ENCODE peak calls at places on chromosomes 4 and X, in eight cellular contexts. One of them, this sample, is unnamed.

GRCh38 chrX:132488819-132489255 is at the start of gene MBNL3:
- DNase-seq in heart right ventricle: peak; percentile 21
- DNase-seq in kidney: peak; percentile 86
- DNase-seq in mammary epithelial cell: peak; percentile 55
- DNase-seq in tibial artery: peak; percentile 68
- DNase-seq in A549: peak; percentile 20
- DNase-seq in upper lobe of right lung: peak; percentile 78
- DNase-seq in IMR-90: peak; percentile 5
- DNase-seq in this sample: peak; percentile 68

GRCh38 chrX:25012433-25012735 is 3.4 kb downstream of the ARX start:
- DNase-seq in heart right ventricle: no peak
- DNase-seq in kidney: no peak
- DNase-seq in mammary epithelial cell: no peak
- DNase-seq in tibial artery: no peak
- DNase-seq in A549: no peak
- DNase-seq in upper lobe of right lung: no peak
- DNase-seq in IMR-90: no peak
- DNase-seq in this sample: no peak

GRCh38 chr4:139672215-139672614 is 6.6 kb downstream of the MGST2 start:
- DNase-seq in heart right ventricle: no peak
- DNase-seq in kidney: no peak
- DNase-seq in mammary epithelial cell: no peak
- DNase-seq in tibial artery: no peak
- DNase-seq in A549: no peak
- DNase-seq in upper lobe of right lung: no peak
- DNase-seq in IMR-90: peak; percentile 26
- DNase-seq in this sample: no peak

GRCh38 chr4:105061136-105061696 is 85.5 kb upstream of the TET2 start:
- DNase-seq in heart right ventricle: peak; percentile 10
- DNase-seq in kidney: no peak
- DNase-seq in mammary epithelial cell: peak; percentile 84
- DNase-seq in tibial artery: no peak
- DNase-seq in A549: no peak
- DNase-seq in upper lobe of right lung: no peak
- DNase-seq in IMR-90: peak; percentile 5
- DNase-seq in this sample: no peak

GRCh38 chr4:155403886-155404285 is 27.1 kb upstream of the MAP9 start:
- DNase-seq in heart right ventricle: no peak
- DNase-seq in kidney: no peak
- DNase-seq in mammary epithelial cell: peak; percentile 23
- DNase-seq in tibial artery: no peak
- DNase-seq in A549: peak; percentile 40
- DNase-seq in upper lobe of right lung: no peak
- DNase-seq in IMR-90: peak; percentile 72
- DNase-seq in this sample: no peak

GRCh38 chr4:82799006-82799881 is 648 bp upstream of the SCD5 start:
- DNase-seq in heart right ventricle: no peak
- DNase-seq in kidney: no peak
- DNase-seq in mammary epithelial cell: peak; percentile 33
- DNase-seq in tibial artery: no peak
- DNase-seq in A549: no peak
- DNase-seq in upper lobe of right lung: no peak
- DNase-seq in IMR-90: no peak
- DNase-seq in this sample: no peak

GRCh38 chr4:6929339-6929734 is 19.7 kb downstream of the TBC1D14 start:
- DNase-seq in heart right ventricle: no peak
- DNase-seq in kidney: no peak
- DNase-seq in mammary epithelial cell: no peak
- DNase-seq in tibial artery: no peak
- DNase-seq in A549: no peak
- DNase-seq in upper lobe of right lung: no peak
- DNase-seq in IMR-90: no peak
- DNase-seq in this sample: no peak

GRCh38 chrX:151870603-151871002 is 42.1 kb upstream of the MAGEA4 start:
- DNase-seq in heart right ventricle: no peak
- DNase-seq in kidney: no peak
- DNase-seq in mammary epithelial cell: peak; percentile 55
- DNase-seq in tibial artery: no peak
- DNase-seq in A549: peak; percentile 70
- DNase-seq in upper lobe of right lung: no peak
- DNase-seq in IMR-90: peak; percentile 56
- DNase-seq in this sample: no peak

GRCh38 chrX:119410027-119410819 is 11.1 kb downstream of the SLC25A43 start:
- DNase-seq in heart right ventricle: no peak
- DNase-seq in kidney: no peak
- DNase-seq in mammary epithelial cell: peak; percentile 71
- DNase-seq in tibial artery: peak; percentile 65
- DNase-seq in A549: peak; percentile 90
- DNase-seq in upper lobe of right lung: peak; percentile 79
- DNase-seq in IMR-90: peak; percentile 69
- DNase-seq in this sample: peak; percentile 17

GRCh38 chrX:136794080-136794479 is 13.3 kb upstream of the ARHGEF6 start:
- DNase-seq in heart right ventricle: no peak
- DNase-seq in kidney: no peak
- DNase-seq in mammary epithelial cell: no peak
- DNase-seq in tibial artery: no peak
- DNase-seq in A549: no peak
- DNase-seq in upper lobe of right lung: no peak
- DNase-seq in IMR-90: no peak
- DNase-seq in this sample: no peak

GRCh38 chrX:25012793-25013592 is 2.8 kb downstream of the ARX start:
- DNase-seq in heart right ventricle: no peak
- DNase-seq in kidney: no peak
- DNase-seq in mammary epithelial cell: no peak
- DNase-seq in tibial artery: no peak
- DNase-seq in A549: peak; percentile 35
- DNase-seq in upper lobe of right lung: no peak
- DNase-seq in IMR-90: no peak
- DNase-seq in this sample: no peak

GRCh38 chr4:19772581-19772980 is 479.1 kb upstream of the SLIT2 start:
- DNase-seq in heart right ventricle: no peak
- DNase-seq in kidney: no peak
- DNase-seq in mammary epithelial cell: no peak
- DNase-seq in tibial artery: no peak
- DNase-seq in A549: no peak
- DNase-seq in upper lobe of right lung: no peak
- DNase-seq in IMR-90: no peak
- DNase-seq in this sample: no peak

GRCh38 chr4:142372570-142373300 is 473.4 kb downstream of the INPP4B start:
- DNase-seq in heart right ventricle: no peak
- DNase-seq in kidney: no peak
- DNase-seq in mammary epithelial cell: no peak
- DNase-seq in tibial artery: no peak
- DNase-seq in A549: no peak
- DNase-seq in upper lobe of right lung: no peak
- DNase-seq in IMR-90: peak; percentile 19
- DNase-seq in this sample: no peak
- H3K27ac ChIP-seq in heart right ventricle: no peak overlapping the region
- H3K27ac ChIP-seq in kidney: no peak overlapping the region
- H3K27ac ChIP-seq in mammary epithelial cell: peak overlapping the region; percentile 11
- H3K27ac ChIP-seq in tibial artery: no peak overlapping the region
- H3K27ac ChIP-seq in A549: no peak overlapping the region
- H3K27ac ChIP-seq in upper lobe of right lung: no peak overlapping the region
- H3K27ac ChIP-seq in IMR-90: no peak overlapping the region
- H3K27ac ChIP-seq in this sample: no peak overlapping the region

DNA sequence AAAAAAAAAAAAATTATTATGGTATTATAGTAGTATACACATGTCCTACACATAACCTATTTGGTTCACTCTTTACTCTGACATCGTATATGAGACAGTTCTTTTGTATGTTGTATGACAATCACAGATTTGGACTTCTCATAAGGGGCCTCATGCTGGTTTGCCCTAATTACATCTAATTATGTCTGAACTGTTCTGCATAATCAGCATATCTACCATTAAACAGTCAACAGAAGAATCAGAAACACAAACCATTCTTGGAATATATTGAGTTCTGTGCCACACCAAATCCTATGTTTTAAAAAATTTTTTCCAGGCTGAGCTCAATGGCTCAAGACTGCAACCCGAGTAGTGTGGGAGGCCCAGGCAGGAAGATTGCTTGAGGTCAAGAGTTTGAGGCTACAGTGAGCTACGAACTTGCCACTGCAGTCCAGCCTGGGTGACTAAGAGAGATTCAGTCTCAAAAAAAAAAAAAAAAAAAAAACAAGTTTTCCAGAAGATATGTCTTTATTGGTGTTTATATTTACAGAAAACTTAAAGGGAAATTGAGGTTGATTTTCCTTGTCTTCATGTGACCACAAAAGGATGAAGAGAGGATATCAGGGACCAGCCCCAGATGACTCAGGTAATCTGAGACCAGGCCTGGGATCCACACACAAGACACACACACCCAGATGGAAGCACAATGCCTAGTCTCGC is 22.2 kb downstream of the TRIM61 start:
- DNase-seq in heart right ventricle: no peak
- DNase-seq in kidney: no peak
- DNase-seq in mammary epithelial cell: no peak
- DNase-seq in tibial artery: no peak
- DNase-seq in A549: no peak
- DNase-seq in upper lobe of right lung: no peak
- DNase-seq in IMR-90: no peak
- DNase-seq in this sample: no peak
- H3K4me1 ChIP-seq in heart right ventricle: no peaks in the 10 kb centered on the region
- H3K4me1 ChIP-seq in kidney: no peaks in the 10 kb centered on the region
- H3K4me1 ChIP-seq in mammary epithelial cell: no peaks in the 10 kb centered on the region
- H3K4me1 ChIP-seq in tibial artery: peaks cover 6% of the 10 kb centered on the region
- H3K4me1 ChIP-seq in A549: no peaks in the 10 kb centered on the region
- H3K4me1 ChIP-seq in upper lobe of right lung: no peaks in the 10 kb centered on the region
- H3K4me1 ChIP-seq in IMR-90: no peaks in the 10 kb centered on the region
- H3K4me1 ChIP-seq in this sample: no peaks in the 10 kb centered on the region

DNA sequence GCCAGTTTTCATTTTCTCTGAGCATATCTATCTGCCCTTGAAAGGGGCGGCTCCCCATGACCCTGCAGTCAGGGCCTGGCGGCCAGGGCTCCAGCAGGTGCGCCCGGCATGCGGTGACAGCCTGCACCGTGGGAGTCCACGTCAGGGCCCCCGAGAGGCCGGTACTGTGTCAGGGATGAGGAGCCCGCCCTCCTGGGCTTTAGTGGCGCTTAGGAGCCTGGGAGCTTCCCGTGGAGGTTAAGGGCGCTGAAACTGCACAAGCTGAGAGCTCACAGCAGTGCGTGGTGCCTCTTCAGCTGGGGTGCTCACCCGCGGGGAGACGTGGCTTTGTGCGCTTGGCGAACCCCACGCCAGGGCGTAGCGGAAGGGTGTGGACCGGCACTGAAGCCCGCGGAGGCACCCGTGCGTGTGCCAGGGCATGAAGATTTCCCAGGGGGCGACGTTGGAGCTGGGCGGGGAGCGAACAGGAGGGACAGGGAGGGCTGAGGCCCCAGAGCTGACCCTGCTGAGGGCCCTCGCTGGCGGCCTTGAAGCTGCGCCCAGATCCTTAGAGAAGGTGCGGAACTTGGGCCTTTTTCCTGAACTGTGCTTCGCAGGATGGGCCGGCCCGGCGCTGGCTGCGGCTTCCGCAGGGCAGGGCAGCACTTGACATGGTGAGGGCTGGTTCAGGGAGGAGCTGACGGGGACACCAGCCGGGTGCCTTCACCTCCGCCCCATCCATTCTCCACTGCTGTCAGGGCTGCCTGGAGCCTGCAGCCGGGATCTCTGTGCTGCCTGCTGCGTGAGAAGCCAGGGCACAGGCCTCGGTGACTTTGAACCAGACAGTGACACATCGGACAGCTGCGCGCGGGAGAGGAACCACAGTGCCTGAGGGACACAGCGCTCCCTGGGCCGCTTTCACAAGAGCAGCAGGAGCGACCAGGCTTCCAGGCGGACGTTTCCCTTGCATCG is 32.9 kb downstream of the HTT-AS start:
- DNase-seq in heart right ventricle: peak; percentile 37
- DNase-seq in kidney: peak; percentile 87
- DNase-seq in mammary epithelial cell: peak; percentile 65
- DNase-seq in tibial artery: peak; percentile 79
- DNase-seq in A549: no peak
- DNase-seq in upper lobe of right lung: peak; percentile 86
- DNase-seq in IMR-90: peak; percentile 48
- DNase-seq in this sample: peak; percentile 62
- TF ChIP-seq CTCF in heart right ventricle: no peak
- TF ChIP-seq CTCF in kidney: no peak
- TF ChIP-seq CTCF in mammary epithelial cell: no peak
- TF ChIP-seq CTCF in tibial artery: no peak
- TF ChIP-seq CTCF in A549: no peak
- TF ChIP-seq CTCF in upper lobe of right lung: no peak
- TF ChIP-seq CTCF in IMR-90: no peak
- TF ChIP-seq CTCF in this sample: no peak

GRCh38 chr4:55124337-55125076 is 888 bp downstream of the KDR start:
- DNase-seq in heart right ventricle: no peak
- DNase-seq in kidney: peak; percentile 55
- DNase-seq in mammary epithelial cell: no peak
- DNase-seq in tibial artery: no peak
- DNase-seq in A549: no peak
- DNase-seq in upper lobe of right lung: peak; percentile 56
- DNase-seq in IMR-90: no peak
- DNase-seq in this sample: peak; percentile 16
- H3K27ac ChIP-seq in heart right ventricle: peak overlapping the region; percentile 65
- H3K27ac ChIP-seq in kidney: peak overlapping the region; percentile 39
- H3K27ac ChIP-seq in mammary epithelial cell: no peak overlapping the region
- H3K27ac ChIP-seq in tibial artery: no peak overlapping the region
- H3K27ac ChIP-seq in A549: no peak overlapping the region
- H3K27ac ChIP-seq in upper lobe of right lung: peak overlapping the region; percentile 65
- H3K27ac ChIP-seq in IMR-90: no peak overlapping the region
- H3K27ac ChIP-seq in this sample: no peak overlapping the region

GRCh38 chr4:52573551-52573950 is 85.5 kb downstream of the USP46 start:
- DNase-seq in heart right ventricle: no peak
- DNase-seq in kidney: no peak
- DNase-seq in mammary epithelial cell: no peak
- DNase-seq in tibial artery: no peak
- DNase-seq in A549: no peak
- DNase-seq in upper lobe of right lung: no peak
- DNase-seq in IMR-90: peak; percentile 15
- DNase-seq in this sample: no peak
- H3K4me1 ChIP-seq in heart right ventricle: no peaks in the 10 kb centered on the region
- H3K4me1 ChIP-seq in kidney: no peaks in the 10 kb centered on the region
- H3K4me1 ChIP-seq in mammary epithelial cell: peaks cover 15% of the 10 kb centered on the region
- H3K4me1 ChIP-seq in tibial artery: no peaks in the 10 kb centered on the region
- H3K4me1 ChIP-seq in A549: peaks cover 7% of the 10 kb centered on the region
- H3K4me1 ChIP-seq in upper lobe of right lung: no peaks in the 10 kb centered on the region
- H3K4me1 ChIP-seq in IMR-90: peaks cover 12% of the 10 kb centered on the region
- H3K4me1 ChIP-seq in this sample: no peaks in the 10 kb centered on the region

DNA sequence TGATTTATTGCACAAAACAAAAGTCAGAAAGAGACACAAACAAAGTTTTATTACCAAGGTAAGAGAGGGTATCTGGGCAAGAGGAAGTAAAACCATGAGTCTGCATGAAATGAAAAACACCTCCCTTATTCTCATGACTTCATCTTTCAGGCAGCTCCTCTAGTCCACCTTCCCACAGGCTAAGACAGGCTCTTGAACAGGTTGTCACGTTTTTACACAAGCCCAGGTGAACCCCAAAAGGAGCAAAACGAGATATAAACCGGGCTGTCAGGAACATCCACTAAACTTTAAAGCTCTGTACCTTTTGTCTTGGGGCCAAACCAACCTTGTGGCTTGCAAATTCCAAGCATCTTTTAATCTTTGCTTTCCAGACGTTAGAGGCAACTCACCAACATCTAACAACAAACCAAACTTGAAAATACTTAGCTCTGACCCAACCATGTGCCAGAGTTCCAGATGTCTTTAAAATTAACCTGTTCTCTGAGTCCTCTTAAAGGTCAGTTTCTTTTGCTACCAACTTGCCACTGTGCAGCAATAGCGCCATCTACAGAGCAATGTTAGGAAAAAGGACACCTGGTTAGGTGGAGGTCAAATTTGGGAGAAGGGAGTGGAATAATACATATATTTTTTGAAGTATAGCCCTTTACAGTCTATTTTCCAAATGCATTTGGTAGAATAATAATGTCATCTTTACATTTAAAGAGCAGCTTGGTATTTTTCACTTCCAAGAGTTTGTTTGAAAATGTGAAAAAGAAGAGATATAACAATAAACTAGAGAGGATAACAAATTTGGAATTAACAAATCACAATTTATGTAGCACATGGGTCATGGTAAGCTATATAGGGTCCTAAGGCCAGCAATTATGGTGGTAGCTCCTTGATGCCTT is 73.1 kb downstream of the QRFPR start:
- DNase-seq in heart right ventricle: no peak
- DNase-seq in kidney: no peak
- DNase-seq in mammary epithelial cell: peak; percentile 63
- DNase-seq in tibial artery: no peak
- DNase-seq in A549: peak; percentile 33
- DNase-seq in upper lobe of right lung: no peak
- DNase-seq in IMR-90: peak; percentile 34
- DNase-seq in this sample: peak; percentile 51
- TF ChIP-seq CTCF in heart right ventricle: peak; percentile 36
- TF ChIP-seq CTCF in kidney: peak; percentile 34
- TF ChIP-seq CTCF in mammary epithelial cell: peak; percentile 92
- TF ChIP-seq CTCF in tibial artery: no peak
- TF ChIP-seq CTCF in A549: peak; percentile 30
- TF ChIP-seq CTCF in upper lobe of right lung: peak; percentile 71
- TF ChIP-seq CTCF in IMR-90: peak; percentile 45
- TF ChIP-seq CTCF in this sample: no peak